ENCODE peak calls at places on chromosome 16, in six cellular contexts. A is SK-N-SH, I is HCT116, M is K562, K is HepG2, W is GM12878. T is an unnamed sample.

GRCh38 chr16:28082624-28083023 is 19.1 kb upstream of the GSG1L start:
- DNase-seq in W (no peak), M (peak), I (no peak), A (no peak), K (no peak), T (no peak)

GRCh38 chr16:81551141-81551808 is 106.7 kb downstream of the CMIP start:
- DNase-seq in A (peak), K (no peak), I (no peak), W (peak), M (peak), T (no peak)

GRCh38 chr16:78195868-78196267 is 96.4 kb downstream of the WWOX start:
- DNase-seq in M (no peak), I (no peak), A (no peak), W (no peak), K (no peak), T (no peak)

GRCh38 chr16:2337431-2338296 is 2.9 kb downstream of the ABCA3 start:
- DNase-seq in W (no peak), A (no peak), I (no peak), K (no peak), M (no peak), T (peak)

GRCh38 chr16:17377360-17378324 is 93.1 kb downstream of the XYLT1 start:
- DNase-seq in A (no peak), I (no peak), K (no peak), W (peak), M (no peak), T (no peak)

GRCh38 chr16:57643166-57643813 is 14.9 kb downstream of the ADGRG1 start:
- DNase-seq in W (no peak), M (no peak), K (no peak), I (no peak), A (no peak), T (no peak)

GRCh38 chr16:86492267-86492960 is 17.9 kb upstream of the FOXF1 start:
- DNase-seq in A (no peak), W (no peak), I (no peak), M (no peak), K (no peak), T (no peak)

GRCh38 chr16:56195151-56195550 is 3.9 kb downstream of the GNAO1 start:
- DNase-seq in W (no peak), I (no peak), K (no peak), M (no peak), A (no peak), T (no peak)

GRCh38 chr16:31085371-31085770 is 3.4 kb downstream of the PRSS53 start:
- DNase-seq in I (no peak), M (no peak), K (no peak), W (no peak), A (no peak), T (no peak)

GRCh38 chr16:4465977-4466779 is 8.2 kb downstream of the NMRAL1 start:
- DNase-seq in I (no peak), W (no peak), M (no peak), A (no peak), K (no peak), T (no peak)

GRCh38 chr16:87145181-87146176 is 171.7 kb downstream of the C16orf95 start:
- DNase-seq in K (no peak), W (no peak), M (peak), I (peak), A (no peak), T (no peak)

GRCh38 chr16:1561266-1561665 is 27.8 kb downstream of the TMEM204 start:
- DNase-seq in K (no peak), I (no peak), W (no peak), M (no peak), A (no peak), T (no peak)

GRCh38 chr16:57308041-57308440 is 23.6 kb upstream of the PLLP start:
- DNase-seq in K (no peak), W (no peak), I (no peak), A (no peak), M (no peak), T (no peak)

GRCh38 chr16:1723450-1724147 is 17.6 kb downstream of the MAPK8IP3 start:
- DNase-seq in K (peak), A (peak), M (peak), I (no peak), W (no peak), T (no peak)

GRCh38 chr16:30934827-30935557 is 11.6 kb downstream of the FBXL19 start:
- DNase-seq in I (no peak), K (peak), W (no peak), A (peak), M (peak), T (peak)

GRCh38 chr16:75584108-75584507 is 17.9 kb downstream of the GABARAPL2 start:
- DNase-seq in A (no peak), W (no peak), K (no peak), I (no peak), M (no peak), T (no peak)

GRCh38 chr16:84804326-84804725 is 15.5 kb upstream of the CRISPLD2 start:
- DNase-seq in A (no peak), K (no peak), W (no peak), M (no peak), I (no peak), T (no peak)

GRCh38 chr16:84795338-84796053 is 24.3 kb upstream of the CRISPLD2 start:
- DNase-seq in W (no peak), A (no peak), M (no peak), I (no peak), K (no peak), T (no peak)

GRCh38 chr16:84803146-84803545 is 16.6 kb upstream of the CRISPLD2 start:
- DNase-seq in M (peak), I (no peak), W (no peak), K (no peak), A (no peak), T (no peak)

GRCh38 chr16:84800579-84800978 is 19.2 kb upstream of the CRISPLD2 start:
- DNase-seq in K (no peak), I (no peak), A (no peak), M (no peak), W (no peak), T (no peak)

DNA sequence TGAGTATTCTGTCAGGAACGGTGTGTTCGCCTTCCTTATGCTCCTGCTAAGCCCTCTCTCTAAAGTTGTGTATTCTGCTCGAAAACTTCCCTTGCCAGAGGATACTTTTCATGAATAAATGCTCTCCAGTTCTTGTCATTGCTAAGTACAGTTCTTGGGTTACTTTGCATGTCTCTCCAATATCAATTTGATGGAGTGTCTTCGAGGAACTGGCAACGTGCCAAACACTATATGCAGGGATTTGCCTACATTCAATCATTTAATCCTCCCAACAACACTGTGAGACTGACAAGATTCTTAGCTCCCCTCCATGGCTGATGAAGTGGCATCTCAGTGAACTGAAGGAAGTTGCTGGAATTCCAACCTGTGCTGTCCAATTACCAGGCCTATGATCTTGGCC is 19.7 kb upstream of the CRISPLD2 start:
- DNase-seq in W (no peak), K (no peak), M (no peak), I (no peak), A (no peak), T (no peak)
- TF ChIP-seq JUND in W (no peak), K (no peak), M (no peak), I (no peak), A (no peak), T (no peak)

GRCh38 chr16:70416748-70417616 is 21.9 kb downstream of the ST3GAL2 start:
- DNase-seq in M (no peak), I (no peak), W (no peak), K (peak), A (no peak), T (no peak)

GRCh38 chr16:70407811-70408274 is 31.1 kb downstream of the ST3GAL2 start:
- DNase-seq in K (no peak), M (peak), W (no peak), I (no peak), A (no peak), T (no peak)

GRCh38 chr16:70417661-70418060 is 21.2 kb downstream of the ST3GAL2 start:
- DNase-seq in A (no peak), K (no peak), W (no peak), I (no peak), M (no peak), T (no peak)

GRCh38 chr16:70410736-70411135 is 28.2 kb downstream of the ST3GAL2 start:
- DNase-seq in M (no peak), W (no peak), I (no peak), A (no peak), K (no peak), T (no peak)

DNA sequence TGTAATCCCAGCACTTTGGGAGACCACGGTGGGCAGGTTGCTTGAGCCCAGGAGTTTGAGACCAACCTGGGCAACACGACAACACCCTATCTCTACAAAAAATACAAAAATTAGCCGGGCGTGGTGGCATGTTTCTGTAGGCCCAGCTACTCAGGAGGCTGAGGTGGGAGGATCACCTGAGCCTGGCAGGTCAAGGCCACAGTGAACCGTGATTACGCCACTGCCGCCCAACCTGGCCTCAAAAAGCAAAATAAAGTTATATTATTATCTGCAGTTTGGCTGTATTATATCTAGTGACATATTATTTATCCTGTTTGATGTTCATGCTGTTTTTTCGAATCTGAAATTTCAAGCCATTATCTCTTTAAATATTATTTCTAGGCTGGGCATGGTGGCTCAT is 26.5 kb downstream of the ST3GAL2 start:
- DNase-seq in A (no peak), M (no peak), K (no peak), I (no peak), W (no peak), T (no peak)
- H3K4me2 ChIP-seq in A (no peak), M (no peak), K (no peak), I (no peak), W (no peak), T (no peak)

GRCh38 chr16:85395207-85395912 is 217.8 kb upstream of the GSE1 start:
- DNase-seq in I (peak), M (peak), W (peak), A (peak), K (peak), T (no peak)
- TF ChIP-seq JUND in I (no peak), M (peak), W (no peak), A (no peak), K (no peak), T (no peak)

GRCh38 chr16:3458852-3459361 is 15.4 kb downstream of the NAA60 start:
- DNase-seq in I (no peak), W (no peak), A (no peak), K (peak), M (peak), T (no peak)

GRCh38 chr16:3461120-3461519 is 17.6 kb downstream of the NAA60 start:
- DNase-seq in K (no peak), A (no peak), M (no peak), W (no peak), I (no peak), T (no peak)

GRCh38 chr16:3460585-3460984 is 17.1 kb downstream of the NAA60 start:
- DNase-seq in K (no peak), M (no peak), W (no peak), I (no peak), A (no peak), T (no peak)

GRCh38 chr16:3459401-3460090 is 16.1 kb downstream of the NAA60 start:
- DNase-seq in A (no peak), K (no peak), I (no peak), M (peak), W (no peak), T (no peak)

GRCh38 chr16:3460121-3460520 is 16.6 kb downstream of the NAA60 start:
- DNase-seq in I (no peak), K (no peak), M (no peak), W (no peak), A (no peak), T (no peak)
- H3K4me2 ChIP-seq in I (no peak), K (peak), M (peak), W (peak), A (peak), T (peak)

GRCh38 chr16:24845726-24846547 is at the start of gene SLC5A11:
- DNase-seq in I (no peak), K (peak), W (no peak), A (no peak), M (no peak), T (no peak)
- TF ChIP-seq JUND in I (no peak), K (no peak), W (no peak), A (no peak), M (no peak), T (no peak)

DNA sequence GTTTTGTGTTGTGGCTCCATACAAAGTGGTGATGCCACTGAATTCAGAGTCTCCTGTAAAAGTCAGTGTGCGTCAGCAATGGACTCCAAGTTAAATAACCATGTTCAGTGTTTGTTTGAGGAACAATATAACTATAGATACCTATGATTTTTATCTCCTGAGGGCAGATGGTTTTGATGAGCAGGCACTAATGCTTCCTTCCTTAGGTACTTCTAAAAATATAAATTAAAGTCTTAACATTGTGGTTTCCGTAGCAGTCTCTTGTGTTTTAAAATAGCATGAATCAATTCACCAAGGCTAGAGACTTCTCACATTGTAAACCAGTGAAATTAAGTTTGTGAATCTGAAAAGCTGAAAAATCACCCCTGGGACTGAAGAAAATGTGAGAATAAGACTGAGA is 1503.0 kb downstream of the CDH11 start:
- DNase-seq in K (no peak), I (no peak), W (no peak), A (no peak), M (no peak), T (no peak)
- H3K4me2 ChIP-seq in K (no peak), I (no peak), W (no peak), A (no peak), M (no peak), T (no peak)

GRCh38 chr16:68284847-68285246 is 20.5 kb downstream of the SLC7A6 start:
- DNase-seq in A (no peak), M (no peak), I (no peak), K (no peak), W (peak), T (no peak)

GRCh38 chr16:68287276-68288251 is 23.2 kb downstream of the SLC7A6OS start:
- DNase-seq in W (no peak), A (no peak), M (no peak), I (no peak), K (no peak), T (no peak)

GRCh38 chr16:68285683-68286082 is 21.4 kb downstream of the SLC7A6 start:
- DNase-seq in M (no peak), W (no peak), A (no peak), I (no peak), K (no peak), T (no peak)

GRCh38 chr16:68288252-68288650 is 22.5 kb downstream of the SLC7A6OS start:
- DNase-seq in W (no peak), A (no peak), I (no peak), K (no peak), M (no peak), T (no peak)

GRCh38 chr16:68286153-68287074 is 22.1 kb downstream of the SLC7A6 start:
- DNase-seq in W (no peak), I (no peak), A (no peak), K (peak), M (no peak), T (no peak)
- TF ChIP-seq JUND in W (no peak), I (no peak), A (no peak), K (no peak), M (no peak), T (no peak)

GRCh38 chr16:29804455-29805231 is 1.7 kb upstream of the MAZ start:
- DNase-seq in W (no peak), M (no peak), I (no peak), K (no peak), A (no peak), T (no peak)
- H3K4me2 ChIP-seq in W (peak), M (peak), I (peak), K (peak), A (peak), T (peak)

DNA sequence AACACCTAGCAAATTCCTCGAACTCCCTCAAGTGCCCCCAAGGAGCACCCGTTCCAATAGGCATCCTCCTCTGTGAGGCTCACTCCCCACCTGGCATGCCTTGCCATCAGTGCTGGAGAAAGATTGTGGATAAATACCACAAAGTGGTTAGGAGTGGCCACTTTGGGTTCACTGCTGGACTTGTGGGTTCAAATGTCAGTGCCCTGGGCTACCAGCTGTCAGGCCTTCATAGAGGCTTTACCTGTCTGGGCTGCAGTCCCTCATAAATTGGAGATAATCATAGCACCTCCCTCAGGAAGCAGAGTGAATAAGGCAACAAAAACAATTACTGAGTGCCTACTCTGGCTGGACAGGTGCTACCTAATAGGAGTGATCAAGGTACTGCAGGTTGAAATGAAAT is 1.5 kb upstream of the SYT17 start:
- DNase-seq in A (no peak), I (peak), W (no peak), M (peak), K (no peak), T (no peak)
- TF ChIP-seq JUND in A (no peak), I (no peak), W (no peak), M (no peak), K (no peak), T (no peak)

GRCh38 chr16:72474511-72475123 is 302.7 kb upstream of the PMFBP1 start:
- DNase-seq in K (peak), W (no peak), I (peak), M (no peak), A (no peak), T (no peak)
- H3K4me2 ChIP-seq in K (no peak), W (no peak), I (peak), M (no peak), A (peak), T (no peak)

T was measured in H1.